ENCODE peak calls at places on chromosomes 11 and 22, in six cellular contexts. L is A549, A is K562, S is endothelial cell of umbilical vein, H is GM12878, Q is HepG2. E is an unnamed sample.
A peak's percentile ranks its signal among the peaks of the same experiment; 100 is the strongest.

GRCh38 chr11:12392672-12393071 is 15.3 kb downstream of the PARVA start:
- DNase-seq in A (no peak), S (no peak), L (no peak), H (no peak), Q (no peak), E (no peak)

GRCh38 chr22:39481595-39481994 is 20.5 kb upstream of the MIEF1 start:
- DNase-seq in L (no peak), Q (no peak), A (no peak), S (no peak), H (no peak), E (no peak)

GRCh38 chr11:117145393-117145761 is 1.3 kb downstream of the PAFAH1B2 start:
- DNase-seq in S (peak; percentile 73), L (peak; percentile 38), Q (peak; percentile 16), A (peak; percentile 36), H (no peak), E (peak; percentile 69)

GRCh38 chr11:116072776-116073175 is 568.6 kb upstream of the CADM1 start:
- DNase-seq in L (no peak), H (no peak), S (no peak), A (peak; percentile 35), Q (no peak), E (no peak)

GRCh38 chr11:59263225-59263894 is 50.6 kb upstream of the MPEG1 start:
- DNase-seq in S (no peak), H (no peak), L (no peak), Q (peak; percentile 9), A (no peak), E (peak; percentile 35)

GRCh38 chr22:30252411-30253204 is 6.0 kb upstream of the LIF start:
- DNase-seq in A (no peak), L (peak; percentile 73), H (no peak), Q (no peak), S (peak; percentile 4), E (peak; percentile 80)

GRCh38 chr11:35711173-35711910 is 48.8 kb downstream of the TRIM44 start:
- DNase-seq in S (no peak), H (no peak), L (no peak), A (no peak), Q (no peak), E (no peak)

GRCh38 chr11:104090767-104091166 is 54.3 kb downstream of the DDI1 start:
- DNase-seq in L (no peak), Q (no peak), A (no peak), H (no peak), S (no peak), E (no peak)

GRCh38 chr11:63536669-63537292 is at the start of gene PLAAT4:
- DNase-seq in H (peak; percentile 45), A (no peak), Q (peak; percentile 16), L (no peak), S (peak; percentile 50), E (peak; percentile 58)

GRCh38 chr11:71244116-71244815 is 8.1 kb downstream of the SHANK2 start:
- DNase-seq in A (no peak), H (no peak), S (no peak), L (no peak), Q (no peak), E (no peak)

GRCh38 chr22:36009085-36009484 is 19.5 kb downstream of the RBFOX2 start:
- DNase-seq in L (no peak), A (no peak), Q (no peak), S (peak; percentile 57), H (no peak), E (no peak)

GRCh38 chr11:123195182-123196059 is at the start of gene CLMP:
- DNase-seq in A (no peak), H (no peak), S (no peak), Q (no peak), L (no peak), E (peak; percentile 65)

GRCh38 chr11:106280041-106280440 is 202.6 kb downstream of the AASDHPPT start:
- DNase-seq in H (no peak), A (no peak), Q (no peak), L (no peak), S (no peak), E (no peak)

GRCh38 chr11:833849-834311 is 1.1 kb downstream of the CD151 start:
- DNase-seq in H (no peak), L (peak; percentile 75), A (no peak), S (peak; percentile 38), Q (no peak), E (no peak)

GRCh38 chr11:26193714-26194373 is 138.1 kb upstream of the ANO3 start:
- DNase-seq in H (no peak), A (no peak), S (no peak), Q (no peak), L (no peak), E (no peak)

GRCh38 chr22:50436134-50436830 is 38.6 kb downstream of the SBF1 start:
- DNase-seq in H (no peak), L (no peak), Q (no peak), A (no peak), S (no peak), E (no peak)

GRCh38 chr11:81959341-81959740 is 774.3 kb downstream of the FAM181B start:
- DNase-seq in S (no peak), H (no peak), A (no peak), Q (no peak), L (no peak), E (no peak)

GRCh38 chr11:125621995-125622394 is 3.0 kb upstream of the CHEK1 start:
- DNase-seq in H (no peak), A (no peak), L (peak; percentile 7), S (peak; percentile 37), Q (no peak), E (peak; percentile 41)

GRCh38 chr11:112558691-112559090 is 298.0 kb upstream of the PLET1 start:
- DNase-seq in A (no peak), Q (no peak), L (no peak), S (no peak), H (no peak), E (no peak)

GRCh38 chr11:2530855-2531200 is 86.0 kb downstream of the KCNQ1 start:
- DNase-seq in L (no peak), H (no peak), A (no peak), S (no peak), Q (no peak), E (no peak)

GRCh38 chr11:61891331-61892084 is at the start of gene FADS3:
- DNase-seq in Q (peak; percentile 77), H (no peak), A (peak; percentile 97), S (peak; percentile 81), L (peak; percentile 74), E (peak; percentile 74)

DNA sequence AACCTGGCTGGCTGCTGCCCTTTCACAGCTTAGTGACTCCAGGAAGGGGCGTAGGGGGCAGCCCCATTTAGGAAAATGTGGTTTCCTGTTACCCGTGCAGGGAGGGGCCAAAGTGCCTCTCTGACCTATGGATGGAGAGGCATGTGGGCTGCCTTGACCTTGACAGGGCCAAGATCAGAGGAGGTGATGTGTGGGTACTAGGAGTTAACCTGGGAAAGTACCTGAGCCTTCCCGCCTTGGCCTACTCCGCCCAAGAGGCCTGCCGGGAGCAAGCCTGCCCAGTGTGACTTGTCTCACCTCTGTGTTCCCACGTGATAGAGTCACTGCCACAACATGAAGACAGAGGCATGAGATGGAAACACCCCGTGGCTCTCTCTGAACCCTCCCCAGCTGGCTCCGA is 33.4 kb downstream of the GRAMD4 start:
- DNase-seq in H (peak; percentile 31), S (no peak), A (no peak), Q (no peak), L (no peak), E (peak; percentile 37)
- TF ChIP-seq MYC in H (no peak), S (no peak), A (no peak), Q (no peak), L (no peak), E (no peak)

GRCh38 chr11:4496555-4497248 is 14.3 kb downstream of the OR52K1 start:
- DNase-seq in L (no peak), S (no peak), Q (no peak), A (no peak), H (no peak), E (no peak)

GRCh38 chr11:4491878-4492606 is 9.6 kb downstream of the OR52K1 start:
- DNase-seq in A (no peak), S (no peak), L (no peak), H (no peak), Q (no peak), E (no peak)

GRCh38 chr11:4493480-4493818 is 11.0 kb downstream of the OR52K1 start:
- DNase-seq in A (no peak), Q (no peak), S (no peak), L (no peak), H (no peak), E (no peak)

GRCh38 chr11:4495986-4496385 is 13.5 kb downstream of the OR52K1 start:
- DNase-seq in S (no peak), L (no peak), A (no peak), Q (no peak), H (no peak), E (no peak)

GRCh38 chr11:4495487-4495886 is 13.0 kb downstream of the OR52K1 start:
- DNase-seq in S (no peak), Q (no peak), L (no peak), H (no peak), A (no peak), E (no peak)
- TF ChIP-seq MYC in S (no peak), Q (no peak), L (no peak), H (no peak), A (no peak), E (no peak)

DNA sequence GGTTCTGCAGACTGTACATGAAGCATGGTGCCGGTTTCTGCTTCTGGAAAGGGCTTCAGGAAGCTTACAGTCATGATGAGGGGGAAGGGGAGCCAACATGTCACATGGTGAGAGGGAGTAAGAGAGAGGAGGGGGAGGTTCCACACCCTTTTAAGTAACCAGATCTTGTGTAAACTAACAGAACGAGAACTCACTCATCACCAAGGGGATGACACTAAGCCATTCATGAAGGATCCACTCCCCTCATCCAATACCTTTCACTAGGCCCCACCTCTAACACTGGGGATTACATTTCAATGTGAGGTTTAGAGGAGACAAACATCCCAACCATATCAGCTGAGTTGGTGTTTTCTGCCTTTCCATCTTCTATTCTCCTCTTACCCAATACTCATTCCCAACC is 83.5 kb downstream of the BDNF start:
- DNase-seq in L (no peak), H (no peak), S (no peak), A (no peak), Q (no peak), E (no peak)
- TF ChIP-seq MYC in L (no peak), H (no peak), S (no peak), A (no peak), Q (no peak), E (no peak)

DNA sequence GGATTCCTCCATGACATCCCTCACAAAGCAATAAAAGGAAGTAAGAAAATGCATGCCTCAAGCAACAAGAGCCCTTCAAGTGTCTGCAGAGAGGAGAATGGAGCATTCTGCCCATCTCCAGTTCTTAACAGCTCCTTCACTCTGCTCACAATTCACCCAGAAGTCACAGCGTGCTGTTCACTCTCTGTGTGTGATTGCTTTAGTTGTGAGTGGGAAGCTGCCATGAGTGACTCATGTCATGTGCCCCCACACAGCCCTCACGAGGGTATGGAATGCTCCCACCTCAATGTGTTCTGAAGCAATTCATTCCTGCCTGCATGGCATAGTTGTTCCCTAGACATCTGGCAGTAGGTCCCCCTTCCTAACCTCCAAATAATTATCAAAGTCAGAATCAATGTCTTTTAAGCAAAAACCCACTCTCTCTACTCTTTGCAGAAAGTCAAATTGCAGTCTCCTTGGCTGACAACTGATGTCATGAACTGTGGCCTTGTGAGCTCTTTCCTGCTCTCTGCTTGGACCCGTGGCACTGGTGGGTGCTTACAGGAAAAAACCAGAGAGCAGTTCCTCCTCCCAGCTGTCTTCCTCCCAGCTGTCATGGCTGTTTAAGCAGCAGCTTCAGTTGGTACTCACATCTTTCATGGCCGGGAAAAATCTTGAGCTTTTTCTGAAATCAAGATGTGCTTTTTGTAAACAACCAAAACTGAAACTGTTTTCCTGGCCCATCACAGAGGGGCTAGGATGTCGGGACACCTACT is 112.1 kb upstream of the SPON1 start:
- DNase-seq in H (no peak), S (no peak), Q (no peak), A (no peak), L (no peak), E (no peak)
- TF ChIP-seq MYC in H (no peak), S (no peak), Q (no peak), A (no peak), L (no peak), E (no peak)

E was measured in NB4.